ENCODE peak calls at places on chromosomes 5 and 9, in eight cellular contexts. D is fibroblast of the conjunctiva; K is T1000; Q is OCI-LY7; C is CD4-positive, CD25-positive, alpha-beta regulatory T cell; N is GM12865; I is LHCN-M2; R is A172. M is an unnamed sample.

GRCh38 chr5:176534640-176535039 is 2.6 kb downstream of the RNF44 start:
- DNase-seq in I (no peak), Q (peak), C (no peak), R (no peak), N (peak), K (no peak), D (no peak), M (no peak)

GRCh38 chr5:671459-672328 is 21.5 kb downstream of the TPPP start:
- DNase-seq in Q (peak), D (peak), K (peak), C (peak), N (peak), I (peak), R (peak), M (peak)

GRCh38 chr9:80811662-80812061 is 877.7 kb downstream of the TLE1 start:
- DNase-seq in C (no peak), K (no peak), R (no peak), I (no peak), N (no peak), Q (no peak), D (no peak), M (no peak)

GRCh38 chr9:93253633-93254032 is 69.7 kb downstream of the WNK2 start:
- DNase-seq in N (no peak), C (no peak), K (no peak), D (no peak), R (no peak), Q (no peak), I (no peak), M (no peak)

GRCh38 chr5:147520450-147520849 is 10.6 kb upstream of the DPYSL3 start:
- DNase-seq in D (no peak), I (no peak), C (no peak), K (no peak), N (no peak), R (no peak), Q (no peak), M (no peak)

GRCh38 chr5:35600591-35600990 is 17.1 kb upstream of the SPEF2 start:
- DNase-seq in K (no peak), I (no peak), C (no peak), N (no peak), R (no peak), D (no peak), Q (no peak), M (no peak)

GRCh38 chr9:35490910-35491465 is 1.1 kb downstream of the RUSC2 start:
- DNase-seq in Q (no peak), K (no peak), R (no peak), C (no peak), N (no peak), D (no peak), I (peak), M (no peak)

GRCh38 chr9:121640076-121640475 is 11.4 kb upstream of the DAB2IP start:
- DNase-seq in K (no peak), N (peak), I (peak), D (no peak), R (no peak), C (no peak), Q (peak), M (no peak)

GRCh38 chr5:26868504-26868903 is 169.9 kb downstream of the CDH9 start:
- DNase-seq in Q (no peak), C (no peak), I (no peak), N (no peak), R (no peak), K (no peak), D (no peak), M (no peak)

M was measured in naive B cell.